ENCODE peak calls at places on chromosome 9, in seven cellular contexts. H, C, N, T, Q, P and A are unnamed samples.

GRCh38 chr9:16367605-16368424 is 502.7 kb downstream of the BNC2 start:
- DNase-seq in Q (no peak), C (no peak), P (peak), H (no peak), T (peak), N (peak), A (no peak)

GRCh38 chr9:91795500-91796241 is 154.4 kb downstream of the ROR2 start:
- DNase-seq in T (no peak), C (no peak), P (no peak), Q (no peak), N (no peak), H (no peak), A (no peak)

GRCh38 chr9:123323482-123324013 is 32.4 kb upstream of the CRB2 start:
- DNase-seq in Q (no peak), C (no peak), N (no peak), T (no peak), P (no peak), H (no peak), A (no peak)

GRCh38 chr9:131478911-131479310 is 23.8 kb upstream of the POMT1 start:
- DNase-seq in H (no peak), Q (peak), P (no peak), T (no peak), C (no peak), N (no peak), A (no peak)

GRCh38 chr9:102652471-102652870 is 342.7 kb upstream of the CYLC2 start:
- DNase-seq in P (no peak), H (no peak), T (no peak), Q (no peak), N (no peak), C (no peak), A (no peak)

GRCh38 chr9:128863647-128864046 is 18.1 kb downstream of the KYAT1 start:
- DNase-seq in Q (no peak), P (no peak), N (peak), T (peak), C (peak), H (peak), A (peak)

GRCh38 chr9:129624168-129624759 is 1.7 kb upstream of the NTMT1 start:
- DNase-seq in H (peak), P (no peak), Q (no peak), T (peak), N (peak), C (peak), A (no peak)

GRCh38 chr9:98222885-98223640 is 30.6 kb upstream of the CORO2A start:
- DNase-seq in T (peak), P (peak), N (peak), C (no peak), Q (no peak), H (no peak), A (no peak)

GRCh38 chr9:68755752-68756151 is 50.7 kb downstream of the PIP5K1B start:
- DNase-seq in H (no peak), C (no peak), T (no peak), Q (no peak), N (no peak), P (no peak), A (no peak)

GRCh38 chr9:109020113-109020512 is 6.8 kb upstream of the CTNNAL1 start:
- DNase-seq in N (no peak), H (no peak), C (no peak), Q (no peak), P (no peak), T (no peak), A (no peak)

GRCh38 chr9:82424599-82424998 is 436.0 kb downstream of the SPATA31D1 start:
- DNase-seq in N (no peak), H (no peak), T (no peak), C (no peak), Q (no peak), P (no peak), A (no peak)

GRCh38 chr9:101707708-101708107 is 30.7 kb downstream of the GRIN3A start:
- DNase-seq in T (no peak), H (no peak), Q (no peak), N (no peak), C (no peak), P (no peak), A (no peak)

GRCh38 chr9:123647145-123647544 is 282.8 kb downstream of the DENND1A start:
- DNase-seq in Q (no peak), T (no peak), H (no peak), C (no peak), P (no peak), N (no peak), A (no peak)

GRCh38 chr9:82116538-82116937 is 128.0 kb downstream of the SPATA31D1 start:
- DNase-seq in C (no peak), Q (no peak), T (no peak), N (no peak), H (no peak), P (no peak), A (no peak)

GRCh38 chr9:110579763-110580255 is 268 bp upstream of the SVEP1 start:
- DNase-seq in P (peak), H (peak), T (peak), C (no peak), Q (no peak), N (peak), A (no peak)

GRCh38 chr9:92616199-92617129 is 53.5 kb downstream of the IPPK start:
- DNase-seq in P (no peak), T (peak), N (peak), C (no peak), Q (no peak), H (no peak), A (no peak)

GRCh38 chr9:87372401-87372851 is 125.2 kb upstream of the DAPK1 start:
- DNase-seq in Q (no peak), C (no peak), N (no peak), H (peak), T (no peak), P (no peak), A (no peak)